ENCODE peak calls at places on chromosomes 2 and 18, in four cellular contexts. Q, L, K and F are unnamed samples.

GRCh38 chr2:26685943-26686839 is 6.3 kb upstream of the KCNK3 start:
- DNase-seq in Q (no peak), L (no peak), K (no peak), F (no peak)

GRCh38 chr2:32212293-32212692 is 46.6 kb downstream of the SLC30A6 start:
- DNase-seq in Q (no peak), L (no peak), K (no peak), F (peak)

GRCh38 chr18:21855432-21855831 is 114.8 kb downstream of the MIB1 start:
- DNase-seq in Q (no peak), L (no peak), K (no peak), F (no peak)

GRCh38 chr18:76953186-76953982 is 131.0 kb downstream of the ZNF236 start:
- DNase-seq in Q (no peak), L (peak), K (no peak), F (no peak)

GRCh38 chr2:117195381-117195780 is 619.1 kb upstream of the DDX18 start:
- DNase-seq in Q (no peak), L (no peak), K (no peak), F (no peak)

GRCh38 chr2:54086157-54086556 is 29.3 kb upstream of the ACYP2 start:
- DNase-seq in Q (no peak), L (no peak), K (no peak), F (no peak)

GRCh38 chr2:172079838-172080640 is 5.3 kb upstream of the DLX1 start:
- DNase-seq in Q (no peak), L (no peak), K (no peak), F (no peak)

GRCh38 chr2:217861334-217861877 is 141.4 kb downstream of the TNS1 start:
- DNase-seq in Q (no peak), L (no peak), K (no peak), F (no peak)

GRCh38 chr2:212176151-212176550 is 362.5 kb downstream of the ERBB4 start:
- DNase-seq in Q (no peak), L (no peak), K (no peak), F (no peak)
- TF ChIP-seq CTCF in Q (no peak), L (no peak), K (no peak), F (no peak)

GRCh38 chr2:88813612-88814011 is 122.1 kb downstream of the RPIA start:
- DNase-seq in Q (no peak), L (no peak), K (no peak), F (no peak)
- TF ChIP-seq CTCF in Q (no peak), L (peak), K (no peak), F (no peak)

GRCh38 chr2:173955867-173956266 is 9.3 kb downstream of the SP3 start:
- DNase-seq in Q (no peak), L (no peak), K (no peak), F (no peak)

GRCh38 chr2:173953047-173953424 is 12.1 kb downstream of the SP3 start:
- DNase-seq in Q (no peak), L (no peak), K (no peak), F (no peak)

GRCh38 chr2:173955004-173955403 is 10.2 kb downstream of the SP3 start:
- DNase-seq in Q (no peak), L (no peak), K (no peak), F (no peak)

GRCh38 chr2:173948827-173949226 is 16.3 kb downstream of the SP3 start:
- DNase-seq in Q (no peak), L (no peak), K (no peak), F (no peak)

GRCh38 chr2:173952267-173953046 is 12.7 kb downstream of the SP3 start:
- DNase-seq in Q (no peak), L (no peak), K (no peak), F (no peak)
- TF ChIP-seq CTCF in Q (no peak), L (no peak), K (no peak), F (no peak)

DNA sequence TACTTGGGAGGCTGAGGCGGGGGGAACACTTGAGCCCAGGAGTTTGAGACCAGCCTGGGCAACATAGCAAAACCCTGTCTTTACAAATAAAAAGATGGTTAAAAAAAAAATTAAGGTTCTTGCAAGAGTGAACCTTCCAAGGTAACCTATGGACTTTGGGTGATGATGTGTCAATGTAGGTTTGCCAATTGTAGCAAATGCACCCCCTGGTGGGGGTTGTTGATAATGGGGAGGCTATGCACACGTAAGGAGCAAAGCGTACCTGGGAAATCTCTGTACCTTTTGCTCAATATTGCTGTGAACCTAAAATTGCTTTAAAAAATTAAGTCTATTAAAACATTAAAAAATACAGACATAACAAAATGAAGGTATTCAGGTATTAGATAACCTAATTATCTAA is 70.4 kb downstream of the CWC22 start:
- DNase-seq in Q (no peak), L (no peak), K (no peak), F (no peak)
- TF ChIP-seq CTCF in Q (peak), L (peak), K (peak), F (peak)

GRCh38 chr2:186784930-186785329 is 64.0 kb downstream of the ZSWIM2 start:
- DNase-seq in Q (no peak), L (no peak), K (no peak), F (no peak)

GRCh38 chr2:186783254-186783653 is 65.7 kb downstream of the ZSWIM2 start:
- DNase-seq in Q (no peak), L (no peak), K (no peak), F (no peak)

DNA sequence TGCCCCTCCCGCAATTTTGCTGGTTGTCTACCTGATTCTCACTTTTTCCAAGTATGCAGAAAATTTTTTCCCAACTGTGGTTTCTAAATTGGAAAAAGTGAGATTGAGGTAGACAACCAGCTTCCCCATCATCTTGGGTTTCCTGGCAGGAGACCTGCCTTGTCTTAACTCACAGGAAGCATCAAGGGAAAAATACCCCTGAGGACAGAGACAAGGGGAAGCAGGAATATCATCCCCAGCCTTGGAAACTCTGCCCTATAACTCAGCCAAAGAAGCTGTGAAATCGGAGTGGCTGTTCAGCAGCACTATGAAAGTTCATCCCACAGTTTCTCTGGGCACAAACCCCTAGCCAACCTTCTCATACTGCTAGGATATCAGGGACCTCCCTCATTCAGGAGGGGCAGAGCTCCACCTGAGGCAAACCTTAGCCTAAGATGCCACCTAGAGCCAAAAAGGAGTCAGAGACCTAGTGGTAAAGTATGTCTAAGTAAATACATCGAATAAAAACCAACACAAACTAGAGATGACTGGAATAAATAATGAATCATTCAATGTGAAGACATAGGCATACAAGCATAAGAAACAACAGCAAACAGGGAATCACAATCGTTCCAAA is 68.2 kb downstream of the ZSWIM2 start:
- DNase-seq in Q (no peak), L (no peak), K (peak), F (peak)
- TF ChIP-seq CTCF in Q (peak), L (no peak), K (peak), F (peak)

GRCh38 chr2:50143822-50144575 is 887.9 kb downstream of the NRXN1 start:
- DNase-seq in Q (no peak), L (no peak), K (peak), F (peak)
- TF ChIP-seq CTCF in Q (peak), L (peak), K (peak), F (peak)

GRCh38 chr18:59823611-59824195 is 76.1 kb upstream of the PMAIP1 start:
- DNase-seq in Q (peak), L (no peak), K (peak), F (peak)
- TF ChIP-seq CTCF in Q (peak), L (peak), K (peak), F (peak)

DNA sequence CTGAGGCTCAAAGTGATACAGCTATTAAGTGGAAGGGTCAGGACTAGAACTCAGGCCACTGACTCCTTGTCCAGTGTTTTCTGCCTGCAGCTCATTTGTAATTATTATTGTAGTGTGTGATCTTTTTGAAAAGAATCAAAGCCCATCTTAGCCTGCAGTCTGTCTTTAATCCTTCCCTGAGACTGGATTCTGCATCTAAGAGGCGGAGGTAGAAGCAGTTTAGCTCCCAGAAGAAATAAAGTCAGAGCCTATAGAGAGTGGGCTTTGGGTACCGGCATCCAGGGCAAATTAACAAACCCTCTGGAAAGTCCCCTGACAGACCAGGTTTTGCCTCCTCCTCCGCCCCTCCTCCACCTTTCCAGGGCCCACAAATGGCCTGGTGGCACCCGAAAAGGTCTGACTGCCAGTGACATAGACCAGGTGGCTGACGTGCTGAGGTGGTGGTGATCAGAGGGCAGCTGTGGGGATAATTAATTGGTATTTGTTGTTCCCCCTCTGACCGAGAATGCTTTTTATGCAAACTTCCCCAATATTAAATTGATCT is 2.2 kb upstream of the RAX start:
- DNase-seq in Q (no peak), L (no peak), K (no peak), F (no peak)
- TF ChIP-seq CTCF in Q (no peak), L (no peak), K (no peak), F (no peak)